ENCODE peak calls at places on chromosomes 4 and X, in nine cellular contexts. N is activated naive CD8-positive, alpha-beta T cell treated with anti-CD3 and anti-CD28 coated beads, Interleukin-2, amount 50 U/mL, for 24 hours; Z is OCI-LY7; E is left ventricle myocardium inferior; W is dermis microvascular lymphatic vessel endothelial cell; Q is AG04450; L is right cardiac atrium; P is NCI-H1694 treated with DMSO at 0.1 percent for 48 hours; A is EL. T is an unnamed sample.

GRCh38 chrX:8846271-8846670 is 45.1 kb upstream of the FAM9A start:
- DNase-seq in N (no peak), Z (no peak), E (no peak), W (no peak), Q (no peak), L (no peak), P (no peak), A (no peak), T (no peak)

GRCh38 chr4:172813359-172813923 is 355.2 kb upstream of the GALNT7 start:
- DNase-seq in N (no peak), Z (no peak), E (no peak), W (no peak), Q (no peak), L (no peak), P (no peak), A (peak; percentile 21), T (no peak)

GRCh38 chr4:8410641-8411271 is 29.8 kb downstream of the ACOX3 start:
- DNase-seq in N (no peak), Z (no peak), E (peak; percentile 66), W (peak; percentile 94), Q (no peak), L (peak; percentile 73), P (peak; percentile 37), A (peak; percentile 60), T (no peak)

GRCh38 chrX:53287493-53288138 is 6.2 kb upstream of the IQSEC2 start:
- DNase-seq in N (peak; percentile 22), Z (peak; percentile 18), E (peak; percentile 69), W (peak; percentile 48), Q (no peak), L (peak; percentile 71), P (peak; percentile 41), A (peak; percentile 75), T (peak; percentile 86)

GRCh38 chr4:42985971-42986370 is 93.5 kb downstream of the GRXCR1 start:
- DNase-seq in N (no peak), Z (no peak), E (no peak), W (no peak), Q (no peak), L (no peak), P (peak; percentile 7), A (no peak), T (no peak)

GRCh38 chrX:87517571-87518141 is at the start of gene KLHL4:
- DNase-seq in N (no peak), Z (no peak), E (no peak), W (peak; percentile 94), Q (peak; percentile 38), L (no peak), P (no peak), A (no peak), T (no peak)

GRCh38 chrX:150456466-150456865 is 93.3 kb downstream of the MAMLD1 start:
- DNase-seq in N (no peak), Z (no peak), E (no peak), W (no peak), Q (no peak), L (no peak), P (no peak), A (no peak), T (no peak)

GRCh38 chr4:138037716-138038115 is 204.4 kb downstream of the SLC7A11 start:
- DNase-seq in N (no peak), Z (no peak), E (no peak), W (no peak), Q (peak; percentile 69), L (no peak), P (no peak), A (peak; percentile 42), T (no peak)

GRCh38 chrX:46386511-46386910 is 158.7 kb downstream of the ZNF674 start:
- DNase-seq in N (no peak), Z (peak; percentile 2), E (no peak), W (no peak), Q (no peak), L (no peak), P (no peak), A (no peak), T (no peak)

GRCh38 chrX:6732101-6732500 is 197.2 kb upstream of the VCX3A start:
- DNase-seq in N (no peak), Z (no peak), E (no peak), W (no peak), Q (no peak), L (no peak), P (no peak), A (no peak), T (no peak)

GRCh38 chrX:118562574-118563164 is 67.1 kb downstream of the DOCK11 start:
- DNase-seq in N (no peak), Z (no peak), E (no peak), W (no peak), Q (no peak), L (no peak), P (no peak), A (no peak), T (no peak)

GRCh38 chr4:111984169-111984873 is 160.9 kb upstream of the FAM241A start:
- DNase-seq in N (no peak), Z (no peak), E (no peak), W (no peak), Q (no peak), L (no peak), P (no peak), A (no peak), T (peak; percentile 35)

GRCh38 chr4:118345813-118346212 is 7.0 kb downstream of the PRSS12 start:
- DNase-seq in N (no peak), Z (no peak), E (no peak), W (peak; percentile 47), Q (no peak), L (no peak), P (no peak), A (peak; percentile 58), T (no peak)

GRCh38 chrX:151801980-151802379 is 67.4 kb downstream of the CNGA2 start:
- DNase-seq in N (no peak), Z (no peak), E (no peak), W (peak; percentile 10), Q (no peak), L (no peak), P (no peak), A (peak; percentile 2), T (no peak)

GRCh38 chr4:113978561-113979156 is 788 bp downstream of the ARSJ start:
- DNase-seq in N (no peak), Z (no peak), E (no peak), W (peak; percentile 43), Q (no peak), L (no peak), P (no peak), A (peak; percentile 46), T (no peak)

GRCh38 chr4:1593038-1593417 is 91.1 kb downstream of the FAM53A start:
- DNase-seq in N (no peak), Z (no peak), E (no peak), W (no peak), Q (no peak), L (peak; percentile 17), P (no peak), A (no peak), T (peak; percentile 75)

GRCh38 chr4:129342820-129343219 is 246.9 kb downstream of the C4orf33 start:
- DNase-seq in N (no peak), Z (no peak), E (no peak), W (no peak), Q (no peak), L (no peak), P (no peak), A (peak; percentile 83), T (no peak)

GRCh38 chr4:148310756-148311155 is 131.5 kb downstream of the NR3C2 start:
- DNase-seq in N (no peak), Z (no peak), E (no peak), W (no peak), Q (no peak), L (no peak), P (no peak), A (no peak), T (no peak)

GRCh38 chrX:12975670-12975965 is 708 bp downstream of the TMSB4X start:
- DNase-seq in N (no peak), Z (no peak), E (peak; percentile 26), W (no peak), Q (no peak), L (peak; percentile 52), P (no peak), A (peak; percentile 4), T (no peak)

GRCh38 chr4:24845132-24845531 is 49.8 kb downstream of the SOD3 start:
- DNase-seq in N (no peak), Z (no peak), E (no peak), W (no peak), Q (no peak), L (no peak), P (no peak), A (no peak), T (no peak)

GRCh38 chrX:1592128-1592862 is 891 bp downstream of the AKAP17A start:
- DNase-seq in N (peak; percentile 47), Z (peak; percentile 47), E (no peak), W (peak; percentile 52), Q (no peak), L (no peak), P (no peak), A (peak; percentile 26), T (peak; percentile 84)

GRCh38 chrX:49309401-49309981 is 6.0 kb downstream of the GAGE10 start:
- DNase-seq in N (no peak), Z (no peak), E (no peak), W (peak; percentile 2), Q (no peak), L (no peak), P (no peak), A (peak; percentile 10), T (no peak)

GRCh38 chr4:90209922-90210321 is 82.7 kb downstream of the CCSER1 start:
- DNase-seq in N (no peak), Z (no peak), E (no peak), W (peak; percentile 88), Q (no peak), L (no peak), P (no peak), A (no peak), T (no peak)

GRCh38 chr4:74044676-74045075 is 6.2 kb upstream of the CXCL3 start:
- DNase-seq in N (no peak), Z (no peak), E (no peak), W (no peak), Q (no peak), L (no peak), P (no peak), A (peak; percentile 74), T (no peak)

GRCh38 chr4:6755088-6755753 is 27.3 kb upstream of the KIAA0232 start:
- DNase-seq in N (no peak), Z (no peak), E (no peak), W (no peak), Q (no peak), L (no peak), P (no peak), A (no peak), T (no peak)

GRCh38 chr4:38647096-38647819 is 16.7 kb upstream of the KLF3 start:
- DNase-seq in N (no peak), Z (no peak), E (no peak), W (no peak), Q (no peak), L (no peak), P (no peak), A (no peak), T (no peak)

GRCh38 chr4:57405359-57405758 is 295.2 kb upstream of the IGFBP7 start:
- DNase-seq in N (no peak), Z (no peak), E (no peak), W (no peak), Q (no peak), L (no peak), P (no peak), A (peak; percentile 96), T (no peak)

GRCh38 chr4:7735395-7735794 is 204.3 kb downstream of the AFAP1 start:
- DNase-seq in N (no peak), Z (no peak), E (no peak), W (no peak), Q (no peak), L (no peak), P (no peak), A (no peak), T (no peak)

GRCh38 chr4:4269326-4269725 is 20.6 kb downstream of the LYAR start:
- DNase-seq in N (no peak), Z (no peak), E (no peak), W (peak; percentile 31), Q (no peak), L (no peak), P (no peak), A (no peak), T (peak; percentile 75)

GRCh38 chrX:65667503-65668355 is at the start of gene MSN:
- DNase-seq in N (peak; percentile 77), Z (peak; percentile 67), E (peak; percentile 84), W (peak; percentile 66), Q (no peak), L (peak; percentile 86), P (peak; percentile 29), A (peak; percentile 69), T (peak; percentile 94)

GRCh38 chr4:101807351-101807750 is 16.8 kb downstream of the BANK1 start:
- DNase-seq in N (no peak), Z (no peak), E (no peak), W (no peak), Q (no peak), L (no peak), P (no peak), A (no peak), T (no peak)

T was measured in kidney.